ENCODE peak calls at places on chromosomes 2 and 18, in ten cellular contexts. X, U, W, C, H, K, J, A, E and O are unnamed samples.
A peak's percentile ranks its signal among the peaks of the same experiment; 100 is the strongest.

GRCh38 chr18:50866765-50867164 is 12.2 kb upstream of the ME2 start:
- DNase-seq in K (no peak), A (no peak), C (peak; percentile 53), X (no peak), J (no peak), E (no peak), U (peak; percentile 54), W (no peak), H (no peak), O (no peak)

GRCh38 chr18:44716697-44717163 is 36.0 kb downstream of the SETBP1 start:
- DNase-seq in W (no peak), U (no peak), X (no peak), C (no peak), H (no peak), J (no peak), E (peak; percentile 31), A (no peak), K (no peak), O (no peak)

GRCh38 chr18:46237891-46238290 is 133.7 kb downstream of the HAUS1 start:
- DNase-seq in U (no peak), C (no peak), K (no peak), W (no peak), E (no peak), A (no peak), J (no peak), H (no peak), X (no peak), O (no peak)

GRCh38 chr2:105822186-105822585 is 77.5 kb downstream of the NCK2 start:
- DNase-seq in X (no peak), A (no peak), C (no peak), H (no peak), K (no peak), E (no peak), W (no peak), U (no peak), J (no peak), O (no peak)

GRCh38 chr2:12501469-12502147 is 215.1 kb upstream of the TRIB2 start:
- DNase-seq in W (no peak), U (no peak), H (no peak), J (no peak), X (peak; percentile 73), E (peak; percentile 60), A (no peak), C (no peak), K (peak; percentile 78), O (peak; percentile 68)

GRCh38 chr2:25349397-25349796 is 7.7 kb upstream of the DNMT3A start:
- DNase-seq in E (no peak), K (no peak), J (no peak), A (no peak), X (no peak), C (no peak), U (no peak), W (no peak), H (no peak), O (no peak)

GRCh38 chr2:10269711-10270610 is 32.7 kb upstream of the HPCAL1 start:
- DNase-seq in U (no peak), K (no peak), X (peak; percentile 58), J (no peak), E (no peak), H (no peak), C (no peak), W (no peak), A (no peak), O (no peak)

GRCh38 chr18:702957-703659 is 9.3 kb downstream of the ENOSF1 start:
- DNase-seq in W (no peak), U (no peak), A (peak; percentile 71), K (no peak), X (no peak), H (no peak), C (no peak), E (no peak), J (no peak), O (no peak)

GRCh38 chr2:9897331-9897737 is 54.1 kb downstream of the TAF1B start:
- DNase-seq in W (peak; percentile 50), K (peak; percentile 50), X (no peak), E (peak; percentile 68), A (peak; percentile 74), H (peak; percentile 70), C (peak; percentile 14), J (peak; percentile 39), U (no peak), O (no peak)

GRCh38 chr2:143160732-143161707 is 31.8 kb downstream of the ARHGAP15 start:
- DNase-seq in K (no peak), W (no peak), U (no peak), X (no peak), J (no peak), H (no peak), A (no peak), C (no peak), E (no peak), O (no peak)

GRCh38 chr2:181778621-181779195 is 98.4 kb upstream of the NEUROD1 start:
- DNase-seq in H (peak; percentile 54), J (no peak), K (no peak), C (no peak), X (no peak), A (no peak), W (no peak), E (no peak), U (no peak), O (no peak)

GRCh38 chr18:43622024-43622423 is 344.7 kb upstream of the SYT4 start:
- DNase-seq in W (no peak), C (no peak), E (no peak), U (no peak), X (no peak), H (no peak), K (no peak), J (no peak), A (no peak), O (no peak)

GRCh38 chr2:168767258-168767657 is 35.2 kb upstream of the NOSTRIN start:
- DNase-seq in E (no peak), W (no peak), K (no peak), H (no peak), U (no peak), A (no peak), J (no peak), X (no peak), C (no peak), O (no peak)

GRCh38 chr2:15073639-15074038 is 441.1 kb downstream of the LRATD1 start:
- DNase-seq in W (no peak), K (no peak), A (no peak), J (no peak), E (no peak), H (no peak), U (no peak), X (no peak), C (no peak), O (no peak)

GRCh38 chr2:181586569-181587076 is 70.3 kb downstream of the CERKL start:
- DNase-seq in K (no peak), U (peak; percentile 74), J (no peak), E (no peak), H (no peak), A (no peak), W (no peak), C (peak; percentile 50), X (no peak), O (no peak)

GRCh38 chr18:6729247-6730091 is at the start of gene ARHGAP28:
- DNase-seq in H (peak; percentile 37), X (peak; percentile 88), C (peak; percentile 73), E (no peak), U (no peak), A (peak; percentile 77), K (peak; percentile 81), J (no peak), W (peak; percentile 91), O (no peak)

GRCh38 chr2:216474925-216475670 is 23.5 kb upstream of the RPL37A start:
- DNase-seq in C (no peak), H (no peak), A (no peak), E (peak; percentile 16), W (no peak), U (no peak), K (no peak), J (no peak), X (peak; percentile 68), O (no peak)

GRCh38 chr2:88184762-88185161 is 14.6 kb downstream of the THNSL2 start:
- DNase-seq in W (no peak), C (no peak), K (no peak), E (no peak), U (no peak), H (no peak), A (no peak), J (no peak), X (no peak), O (no peak)

GRCh38 chr2:203869610-203870042 is 2.1 kb downstream of the CTLA4 start:
- DNase-seq in W (no peak), E (no peak), K (no peak), C (no peak), U (no peak), H (no peak), A (no peak), X (no peak), J (no peak), O (no peak)